ENCODE peak calls at places on chromosomes 7 and 10, in eight cellular contexts. Y is GM12891, O is transverse colon, P is HCT116, Z is prostate gland, M is sigmoid colon, I is breast epithelium, T is spleen. X is an unnamed sample.
A peak's percentile ranks its signal among the peaks of the same experiment; 100 is the strongest.

GRCh38 chr7:20653636-20654035 is 38.2 kb downstream of the ABCB5 start:
- DNase-seq in O (no peak), Z (no peak), Y (no peak), I (no peak), P (no peak), M (no peak), T (no peak), X (no peak)

GRCh38 chr7:94324380-94325120 is 70.1 kb upstream of the COL1A2 start:
- DNase-seq in Z (no peak), P (no peak), T (no peak), O (no peak), I (no peak), Y (no peak), M (no peak), X (no peak)

GRCh38 chr10:121662531-121662930 is 64.3 kb upstream of the FGFR2 start:
- DNase-seq in Z (no peak), Y (no peak), M (no peak), I (no peak), O (no peak), T (no peak), P (no peak), X (no peak)

GRCh38 chr10:22988581-22989360 is 60.9 kb downstream of the ARMC3 start:
- DNase-seq in O (peak; percentile 56), Z (peak; percentile 68), I (peak; percentile 54), T (no peak), P (peak; percentile 57), Y (peak; percentile 29), M (peak; percentile 73), X (no peak)

GRCh38 chr10:79399242-79399831 is 46.1 kb downstream of the ZCCHC24 start:
- DNase-seq in Z (peak; percentile 68), T (peak; percentile 86), I (no peak), M (peak; percentile 98), P (no peak), O (peak; percentile 79), Y (no peak), X (peak; percentile 97)

GRCh38 chr7:32163141-32163806 is 93.1 kb upstream of the PDE1C start:
- DNase-seq in M (peak; percentile 69), I (no peak), Y (no peak), O (peak; percentile 26), P (no peak), T (no peak), Z (no peak), X (no peak)

GRCh38 chr7:45160374-45160773 is 2.8 kb downstream of the RAMP3 start:
- DNase-seq in I (no peak), T (peak; percentile 75), Y (peak; percentile 48), Z (no peak), O (no peak), M (peak; percentile 35), P (no peak), X (no peak)

GRCh38 chr7:105521731-105522458 is at the start of gene PUS7:
- DNase-seq in I (peak; percentile 84), P (peak; percentile 81), O (peak; percentile 91), Y (peak; percentile 89), M (peak; percentile 94), Z (peak; percentile 84), T (peak; percentile 96), X (no peak)

GRCh38 chr10:51369903-51370302 is 295.6 kb downstream of the PRKG1 start:
- DNase-seq in P (no peak), M (no peak), Z (no peak), I (no peak), T (no peak), Y (no peak), O (no peak), X (no peak)

GRCh38 chr10:17780727-17781126 is 28.4 kb upstream of the MRC1 start:
- DNase-seq in T (no peak), I (no peak), Z (no peak), O (no peak), P (no peak), Y (no peak), M (no peak), X (no peak)

GRCh38 chr7:73703985-73704639 is 15.4 kb downstream of the STX1A start:
- DNase-seq in O (peak; percentile 71), M (peak; percentile 87), Z (no peak), T (peak; percentile 80), Y (peak; percentile 81), I (no peak), P (no peak), X (no peak)

GRCh38 chr10:17235136-17235535 is 7.1 kb downstream of the VIM start:
- DNase-seq in Y (no peak), M (no peak), T (no peak), P (no peak), O (no peak), Z (no peak), I (no peak), X (no peak)

GRCh38 chr7:66502230-66503035 is 126.2 kb upstream of the KCTD7 start:
- DNase-seq in T (peak; percentile 59), O (no peak), I (no peak), P (no peak), Y (no peak), Z (no peak), M (no peak), X (no peak)

GRCh38 chr7:49074538-49074937 is 150.2 kb downstream of the CDC14C start:
- DNase-seq in M (no peak), P (no peak), Z (no peak), T (no peak), I (no peak), Y (no peak), O (no peak), X (no peak)

GRCh38 chr7:73899731-73900142 is 38.8 kb downstream of the TMEM270 start:
- DNase-seq in P (no peak), I (no peak), Z (no peak), M (peak; percentile 89), Y (no peak), O (peak; percentile 39), T (no peak), X (no peak)

GRCh38 chr10:71486465-71487114 is 89.9 kb downstream of the CDH23 start:
- DNase-seq in P (peak; percentile 36), M (no peak), O (peak; percentile 71), Z (peak; percentile 61), Y (no peak), T (peak; percentile 80), I (no peak), X (no peak)

DNA sequence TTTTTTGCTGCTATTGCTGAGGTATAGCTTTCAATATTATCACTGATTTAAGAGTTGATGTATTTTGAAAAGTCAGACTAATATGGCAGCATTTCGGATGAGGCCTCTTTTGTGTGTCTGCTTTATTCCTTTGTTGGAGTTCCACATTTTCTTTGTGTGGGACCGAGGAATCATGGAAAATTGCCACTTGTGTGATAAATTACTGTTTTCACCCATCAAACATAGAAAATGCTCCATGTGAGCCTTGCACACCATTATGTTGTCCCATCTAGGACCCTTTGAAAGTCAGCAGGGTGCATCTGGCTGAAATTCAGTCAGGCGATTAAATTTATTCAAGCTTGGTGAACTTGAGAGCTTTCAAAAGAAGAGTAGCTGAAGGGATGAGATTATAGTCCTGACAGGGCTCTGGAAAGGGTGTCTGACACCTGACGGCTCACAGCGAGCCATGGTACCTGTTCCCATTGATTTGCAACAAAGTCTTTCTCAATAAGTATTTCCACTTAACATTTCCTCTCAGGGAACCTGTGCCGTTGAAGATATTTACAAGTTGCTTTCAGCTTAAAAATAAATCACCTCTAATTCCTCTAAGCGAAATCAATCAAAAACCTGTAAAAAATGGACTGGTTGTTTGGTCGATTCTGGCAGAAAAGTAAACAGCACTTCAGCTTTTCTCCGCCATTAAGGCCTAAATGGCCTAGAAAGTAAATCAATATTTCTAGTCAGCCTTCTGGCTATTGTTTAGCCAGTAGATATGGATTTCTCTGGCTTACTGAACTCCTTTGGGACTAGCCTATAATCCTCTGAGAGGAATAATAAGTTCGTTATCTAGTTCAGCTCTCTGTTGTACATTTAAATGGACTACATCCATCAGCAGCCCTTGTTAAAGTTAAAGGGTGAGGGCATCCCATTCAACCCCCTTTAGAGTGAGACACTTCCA is 399.9 kb upstream of the ETV1 start:
- DNase-seq in O (no peak), T (no peak), M (no peak), Z (no peak), P (no peak), I (no peak), Y (no peak), X (no peak)
- TF ChIP-seq POLR2AphosphoS5 in O (no peak), T (no peak), M (no peak), Z (no peak), P (no peak), I (no peak), Y (no peak), X (no peak)

GRCh38 chr7:100469227-100470044 is 5.4 kb upstream of the SPACDR start:
- DNase-seq in Z (peak; percentile 85), Y (peak; percentile 97), T (peak; percentile 96), O (peak; percentile 91), I (peak; percentile 88), P (no peak), M (peak; percentile 94), X (no peak)
- TF ChIP-seq POLR2AphosphoS5 in Z (peak; percentile 49), Y (no peak), T (peak; percentile 57), O (no peak), I (no peak), P (no peak), M (peak; percentile 38), X (no peak)

GRCh38 chr10:3783721-3784432 is 1.1 kb downstream of the KLF6 start:
- DNase-seq in T (no peak), M (peak; percentile 89), O (peak; percentile 74), P (no peak), Y (no peak), Z (peak; percentile 84), I (peak; percentile 80), X (no peak)

GRCh38 chr10:3784510-3785250 is at the start of gene KLF6:
- DNase-seq in Y (no peak), O (peak; percentile 40), M (peak; percentile 81), Z (no peak), I (no peak), P (no peak), T (peak; percentile 93), X (no peak)

GRCh38 chr10:3786295-3786981 is 1.4 kb upstream of the KLF6 start:
- DNase-seq in Y (no peak), Z (no peak), O (peak; percentile 51), P (peak; percentile 71), M (peak; percentile 74), I (no peak), T (peak; percentile 80), X (no peak)

GRCh38 chr10:3785849-3786290 is 861 bp upstream of the KLF6 start:
- DNase-seq in T (no peak), Y (no peak), Z (no peak), M (peak; percentile 78), I (no peak), P (no peak), O (peak; percentile 58), X (no peak)

DNA sequence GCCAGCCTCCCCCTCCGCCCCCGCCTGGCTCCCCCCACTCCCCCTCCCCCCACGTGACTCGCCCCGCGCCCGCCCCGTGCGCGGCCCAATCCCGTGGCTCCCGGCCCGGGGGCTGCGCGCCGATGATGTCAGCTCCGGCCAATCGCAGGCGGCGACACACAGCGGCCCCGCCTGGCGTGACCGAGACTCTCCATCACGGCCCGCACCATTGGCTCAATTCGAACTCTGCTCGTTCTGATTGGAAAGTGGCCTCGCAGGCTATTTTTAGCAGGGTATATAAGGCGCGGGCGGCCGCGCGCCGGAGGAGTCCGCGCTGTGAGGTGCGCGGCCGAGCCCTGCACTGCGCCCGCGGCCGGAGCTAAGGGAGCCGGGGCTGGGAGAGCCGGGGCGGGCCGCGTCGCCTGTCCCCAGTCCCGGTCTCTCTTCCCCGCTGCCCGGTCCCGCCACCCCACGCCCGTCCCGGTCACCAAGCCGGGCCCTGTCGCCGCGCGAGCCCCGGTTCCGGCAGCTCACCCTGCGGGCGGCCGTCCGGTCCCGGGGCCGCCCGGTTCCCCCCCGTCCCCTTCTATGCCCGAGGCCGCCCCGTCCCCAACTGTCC is 341 bp upstream of the KLF6 start:
- DNase-seq in Z (peak; percentile 99), T (peak; percentile 98), I (peak; percentile 99), Y (peak; percentile 97), M (peak; percentile 99), P (peak; percentile 91), O (peak; percentile 99), X (peak; percentile 99)
- TF ChIP-seq POLR2AphosphoS5 in Z (peak; percentile 92), T (peak; percentile 100), I (peak; percentile 98), Y (peak; percentile 89), M (peak; percentile 99), P (peak; percentile 95), O (peak; percentile 99), X (peak; percentile 95)

GRCh38 chr10:102493771-102494170 is 8.7 kb downstream of the ACTR1A start:
- DNase-seq in T (peak; percentile 5), M (no peak), O (no peak), I (no peak), Y (no peak), P (no peak), Z (no peak), X (no peak)
- TF ChIP-seq POLR2AphosphoS5 in T (no peak), M (no peak), O (no peak), I (no peak), Y (no peak), P (no peak), Z (no peak), X (no peak)

X was measured in vagina.